ENCODE peak calls at places on chromosomes 5 and 9, in six cellular contexts. Y, M, P, S, F and D are unnamed samples.
A peak's percentile ranks its signal among the peaks of the same experiment; 100 is the strongest.

GRCh38 chr9:117239428-117239827 is 175.4 kb downstream of the ASTN2 start:
- DNase-seq in Y (no peak), M (no peak), P (no peak), S (no peak), F (no peak), D (no peak)

GRCh38 chr5:94968507-94969095 is 316.3 kb downstream of the MCTP1 start:
- DNase-seq in Y (no peak), M (peak; percentile 14), P (peak; percentile 26), S (peak; percentile 71), F (peak; percentile 77), D (peak; percentile 69)

GRCh38 chr9:83572524-83572923 is 34.3 kb upstream of the FRMD3 start:
- DNase-seq in Y (no peak), M (no peak), P (no peak), S (no peak), F (no peak), D (no peak)

GRCh38 chr9:79134654-79135053 is 437.1 kb upstream of the TLE4 start:
- DNase-seq in Y (peak; percentile 33), M (no peak), P (no peak), S (peak; percentile 23), F (peak; percentile 50), D (peak; percentile 12)

GRCh38 chr5:131521252-131521651 is 113.8 kb downstream of the RAPGEF6 start:
- DNase-seq in Y (no peak), M (no peak), P (no peak), S (peak; percentile 9), F (no peak), D (no peak)

GRCh38 chr9:37998881-37999311 is 70.1 kb downstream of the SHB start:
- DNase-seq in Y (no peak), M (no peak), P (no peak), S (no peak), F (no peak), D (peak; percentile 31)

GRCh38 chr5:96049398-96050272 is 88.0 kb upstream of the ELL2 start:
- DNase-seq in Y (no peak), M (no peak), P (no peak), S (peak; percentile 27), F (peak; percentile 83), D (no peak)

GRCh38 chr9:112765281-112765680 is 14.7 kb downstream of the SNX30 start:
- DNase-seq in Y (no peak), M (no peak), P (no peak), S (no peak), F (no peak), D (no peak)

GRCh38 chr9:27117489-27118135 is 8.6 kb downstream of the TEK start:
- DNase-seq in Y (no peak), M (no peak), P (no peak), S (peak; percentile 78), F (peak; percentile 98), D (no peak)

GRCh38 chr9:100485196-100485595 is 12.2 kb downstream of the TMEFF1 start:
- DNase-seq in Y (no peak), M (no peak), P (no peak), S (no peak), F (no peak), D (no peak)

GRCh38 chr5:122915717-122916399 is 70.4 kb downstream of the SNX24 start:
- DNase-seq in Y (no peak), M (no peak), P (no peak), S (no peak), F (no peak), D (no peak)

DNA sequence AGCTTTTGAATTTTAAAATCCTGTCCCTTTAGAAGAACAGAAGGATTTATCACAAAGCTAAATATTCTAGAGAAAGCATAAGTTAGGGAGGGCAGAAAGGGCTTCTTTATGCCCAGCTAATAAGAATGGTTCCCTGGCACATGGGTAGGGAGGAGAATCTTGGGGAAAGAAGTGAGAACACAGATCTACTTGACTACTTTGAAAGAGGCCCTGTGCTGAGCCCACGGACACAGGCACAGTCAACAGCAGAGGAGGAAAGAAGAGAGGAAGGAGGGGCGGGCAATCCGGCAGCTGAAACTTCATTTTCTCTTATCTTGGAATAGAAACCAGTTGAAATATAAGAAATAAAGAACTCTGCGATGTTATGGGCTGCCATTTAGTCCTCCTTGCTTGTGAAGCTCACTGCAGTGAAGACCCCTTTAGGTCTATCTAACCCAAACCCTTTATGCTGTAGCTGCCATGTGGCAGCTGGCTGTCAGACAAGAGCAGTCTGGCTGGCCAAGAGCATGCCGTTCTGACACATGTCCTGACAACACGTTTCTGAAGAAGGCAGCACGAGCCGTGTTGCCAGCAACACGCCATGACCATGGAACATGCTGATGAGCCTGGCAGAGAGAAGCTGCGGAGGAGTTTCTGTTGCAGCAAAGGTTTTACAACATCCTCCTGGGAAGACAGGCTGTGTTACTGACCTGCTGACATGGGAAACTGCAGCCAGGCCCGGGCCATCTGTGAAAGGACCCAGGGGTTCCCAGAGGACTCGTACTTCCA is 34.2 kb downstream of the ABLIM3 start:
- DNase-seq in Y (no peak), M (no peak), P (no peak), S (no peak), F (no peak), D (no peak)
- TF ChIP-seq MAX in Y (no peak), M (no peak), P (no peak), S (no peak), F (no peak), D (no peak)

DNA sequence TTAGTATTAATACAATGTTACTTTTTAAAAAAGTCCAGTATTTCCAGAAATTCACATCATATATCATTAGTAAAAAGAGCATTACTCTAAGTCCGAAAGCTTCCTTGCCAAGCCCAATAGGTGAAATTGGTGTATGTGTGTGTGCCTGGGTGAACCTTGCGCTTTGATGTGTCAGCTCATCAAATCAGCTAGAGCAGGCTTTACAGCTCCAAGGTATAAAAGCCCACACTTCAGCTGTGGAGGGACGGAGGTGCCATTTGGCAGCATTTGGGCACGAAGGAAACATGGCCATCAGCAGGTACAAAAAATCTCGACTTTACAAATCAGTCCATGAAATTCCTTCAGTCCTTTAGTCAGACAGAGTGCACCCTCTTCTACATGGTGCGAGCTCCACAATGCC is 76.5 kb upstream of the IL7R start:
- DNase-seq in Y (no peak), M (no peak), P (no peak), S (no peak), F (no peak), D (no peak)
- TF ChIP-seq POLR2A in Y (no peak), M (no peak), P (no peak), S (no peak), F (no peak), D (no peak)

DNA sequence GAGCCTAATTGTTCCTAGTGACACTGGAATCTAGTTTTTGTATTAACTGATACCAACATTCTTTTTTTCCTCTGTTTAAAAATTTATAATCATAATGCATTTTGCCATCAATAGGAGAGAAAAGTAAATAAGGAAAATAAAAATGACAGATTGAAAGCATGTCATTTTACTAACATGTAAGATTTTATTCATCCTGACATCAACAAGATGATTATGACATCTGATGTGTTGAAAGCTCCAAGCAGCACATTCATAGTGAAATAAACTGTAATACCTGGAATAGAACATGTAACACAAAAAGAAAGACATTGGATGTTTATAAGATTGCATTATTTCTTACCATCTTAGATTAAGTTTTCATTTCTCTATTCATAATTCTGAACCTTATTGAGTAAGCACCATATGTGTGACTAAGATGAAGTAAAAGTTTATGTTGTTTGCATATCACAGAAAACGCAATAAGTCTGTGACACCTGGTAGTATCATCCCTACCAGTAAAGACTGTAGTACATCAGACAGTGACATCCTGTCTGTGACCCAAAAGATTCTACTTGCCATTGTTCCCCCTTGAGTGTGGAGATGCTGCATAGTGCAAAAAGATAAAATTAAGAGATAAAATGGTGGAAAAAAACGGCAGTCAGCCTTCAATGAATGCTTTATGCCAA is 225.6 kb downstream of the PCSK5 start:
- DNase-seq in Y (no peak), M (no peak), P (no peak), S (no peak), F (no peak), D (no peak)
- TF ChIP-seq MAX in Y (no peak), M (no peak), P (no peak), S (no peak), F (no peak), D (no peak)

GRCh38 chr9:127121628-127122175 is 733 bp downstream of the ANGPTL2 start:
- DNase-seq in Y (no peak), M (no peak), P (no peak), S (no peak), F (no peak), D (no peak)

GRCh38 chr9:127124091-127124490 is 1.7 kb upstream of the ANGPTL2 start:
- DNase-seq in Y (no peak), M (no peak), P (no peak), S (no peak), F (no peak), D (no peak)

GRCh38 chr9:127123239-127123935 is 952 bp upstream of the ANGPTL2 start:
- DNase-seq in Y (no peak), M (no peak), P (no peak), S (no peak), F (no peak), D (no peak)

GRCh38 chr9:127124792-127125191 is 2.4 kb upstream of the ANGPTL2 start:
- DNase-seq in Y (no peak), M (no peak), P (no peak), S (no peak), F (no peak), D (no peak)

DNA sequence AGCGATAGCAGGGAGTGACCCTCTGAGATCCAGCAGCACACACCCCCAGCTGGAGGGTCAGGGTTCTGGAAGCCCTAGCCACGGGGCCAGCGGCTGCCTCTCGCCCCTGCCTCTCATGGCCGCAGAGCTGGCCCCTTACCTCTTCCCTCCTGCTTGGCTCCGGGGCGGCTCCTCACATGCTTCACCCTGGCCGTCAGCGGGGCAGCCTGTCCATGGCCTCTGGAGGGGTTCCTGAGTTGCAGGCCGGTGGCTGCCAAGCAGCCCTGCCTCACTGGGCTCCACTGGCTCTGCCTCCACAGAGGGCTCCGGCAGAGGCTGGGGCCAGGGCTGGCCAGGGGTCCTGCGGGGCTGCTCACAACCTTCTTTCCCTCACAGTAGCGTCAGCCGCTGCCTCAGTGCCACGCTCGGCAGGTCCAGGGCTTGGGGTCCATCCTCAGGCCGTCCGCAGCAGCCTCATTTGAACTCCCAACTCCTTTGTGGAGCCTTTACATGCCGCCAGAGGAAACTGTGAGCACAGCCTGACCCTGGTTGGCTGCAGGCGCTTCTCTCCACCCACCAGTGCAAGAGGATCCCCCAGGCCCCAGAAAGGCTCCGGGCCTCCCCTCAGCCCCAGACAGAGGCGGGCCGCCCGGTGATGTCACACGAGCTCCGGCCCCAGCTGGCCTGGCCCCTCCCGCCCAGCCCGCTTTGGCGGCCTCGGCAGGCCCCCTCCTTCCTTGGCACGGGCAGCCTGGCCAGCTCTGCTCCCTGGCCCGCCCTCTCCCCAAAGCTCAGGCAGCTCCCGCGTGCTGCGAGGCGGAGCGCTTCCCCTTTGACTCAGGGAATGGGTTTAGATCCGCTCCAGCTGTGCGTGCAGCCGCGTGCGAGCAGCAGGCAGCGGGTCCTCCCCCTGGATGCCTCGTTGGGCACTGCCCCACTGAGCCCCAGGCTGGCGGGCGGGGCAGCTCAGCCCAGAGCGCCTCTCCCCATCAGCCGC is at the start of gene ANGPTL2:
- DNase-seq in Y (peak; percentile 73), M (peak; percentile 25), P (no peak), S (no peak), F (peak; percentile 94), D (no peak)
- TF ChIP-seq POLR2A in Y (no peak), M (no peak), P (no peak), S (no peak), F (peak; percentile 70), D (no peak)

DNA sequence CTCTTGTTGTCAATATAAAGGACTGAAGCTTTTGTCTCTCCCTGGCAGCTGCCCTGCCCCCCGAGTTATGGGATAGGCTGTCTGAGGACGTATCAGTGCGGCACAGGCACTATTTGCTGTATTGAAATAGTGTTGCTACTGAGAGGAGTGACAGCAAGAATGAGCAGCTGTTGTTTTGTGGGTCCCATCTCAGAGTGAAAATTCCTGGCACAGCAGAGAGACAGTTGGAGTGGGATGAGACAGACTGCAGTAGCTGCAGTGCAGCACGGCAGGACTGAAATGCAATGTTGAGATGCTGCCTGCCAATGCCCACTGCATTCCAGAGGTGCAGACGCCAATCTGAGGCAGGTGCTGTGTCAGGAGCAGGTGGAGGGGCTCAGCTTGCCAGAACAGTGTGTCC is 194.4 kb upstream of the GLRA1 start:
- DNase-seq in Y (no peak), M (no peak), P (no peak), S (no peak), F (no peak), D (no peak)
- TF ChIP-seq MAX in Y (no peak), M (no peak), P (no peak), S (no peak), F (no peak), D (no peak)